ENCODE peak calls at places on chromosomes 7 and 10, in eight cellular contexts. E is foreskin fibroblast; P is AG04450; A is activated CD4-positive, alpha-beta T cell treated with anti-CD3 and anti-CD28 coated beads for 24 hours; F is Kasumi-1; H is activated T-helper 1 cell treated with Interleukin-2 at 50 U/mL for 16 hours; Z is stimulated activated naive CD8-positive, alpha-beta T cell treated with anti-CD3 and anti-CD28 coated beads, Interleukin-15, Interleukin-2, amounts not matched to agents 100 U/mL and 50 U/mL, for 24 hours; W is ELF-1. C is an unnamed sample.

GRCh38 chr7:47967708-47968107 is 11.7 kb downstream of the HUS1 start:
- DNase-seq in F (no peak), A (no peak), Z (no peak), W (no peak), E (no peak), P (no peak), H (no peak), C (no peak)

GRCh38 chr10:119616879-119617580 is 20.3 kb upstream of the TIAL1 start:
- DNase-seq in H (no peak), A (no peak), P (no peak), F (no peak), E (peak; percentile 75), Z (peak; percentile 18), W (no peak), C (no peak)

GRCh38 chr7:66452165-66452564 is 176.5 kb upstream of the KCTD7 start:
- DNase-seq in E (no peak), Z (no peak), H (no peak), F (no peak), W (no peak), A (no peak), P (no peak), C (no peak)

GRCh38 chr10:89466599-89467035 is 52.2 kb downstream of the IFIT5 start:
- DNase-seq in H (no peak), E (peak; percentile 76), W (peak; percentile 18), F (peak; percentile 87), P (no peak), A (no peak), Z (no peak), C (no peak)

GRCh38 chr10:28674782-28675181 is 2.5 kb upstream of the BAMBI start:
- DNase-seq in H (no peak), W (no peak), E (no peak), Z (no peak), F (no peak), A (no peak), P (no peak), C (no peak)

GRCh38 chr10:70317943-70318318 is 34.1 kb upstream of the NPFFR1 start:
- DNase-seq in H (no peak), Z (no peak), F (no peak), P (no peak), E (no peak), W (no peak), A (no peak), C (no peak)

GRCh38 chr7:150737265-150738055 is at the start of gene GIMAP5:
- DNase-seq in E (no peak), A (no peak), F (peak; percentile 9), Z (peak; percentile 63), P (no peak), W (no peak), H (peak; percentile 48), C (peak; percentile 32)

GRCh38 chr10:101217450-101218281 is 11.6 kb downstream of the LBX1 start:
- DNase-seq in H (no peak), W (peak; percentile 86), A (no peak), Z (peak; percentile 42), F (no peak), P (no peak), E (peak; percentile 49), C (no peak)

GRCh38 chr7:46839651-46840050 is 742.3 kb downstream of the TNS3 start:
- DNase-seq in W (no peak), Z (no peak), F (no peak), A (no peak), H (no peak), P (no peak), E (peak; percentile 59), C (no peak)

GRCh38 chr10:14604181-14605142 is 170.2 kb downstream of the FAM107B start:
- DNase-seq in E (peak; percentile 93), Z (peak; percentile 81), W (peak; percentile 48), H (peak; percentile 68), P (no peak), A (peak; percentile 57), F (peak; percentile 80), C (peak; percentile 65)

GRCh38 chr7:100875356-100875751 is 451 bp downstream of the SRRT start:
- DNase-seq in E (peak; percentile 38), H (no peak), F (peak; percentile 17), A (no peak), W (no peak), P (no peak), Z (no peak), C (no peak)

GRCh38 chr10:22623624-22624263 is 90.6 kb downstream of the PIP4K2A start:
- DNase-seq in Z (no peak), A (no peak), P (no peak), H (no peak), E (peak; percentile 18), F (no peak), W (no peak), C (no peak)

GRCh38 chr7:19413444-19413965 is 268.3 kb upstream of the FERD3L start:
- DNase-seq in A (no peak), E (no peak), W (no peak), Z (no peak), F (no peak), H (no peak), P (peak; percentile 81), C (no peak)

GRCh38 chr10:116160271-116160670 is 112.7 kb downstream of the GFRA1 start:
- DNase-seq in W (no peak), A (no peak), P (no peak), Z (no peak), H (no peak), F (no peak), E (no peak), C (no peak)

GRCh38 chr10:46171661-46172060 is 115.1 kb upstream of the ANTXRL start:
- DNase-seq in F (no peak), W (no peak), A (no peak), Z (no peak), E (no peak), P (no peak), H (no peak), C (no peak)

GRCh38 chr7:129872054-129872453 is 80.7 kb downstream of the UBE2H start:
- DNase-seq in F (no peak), Z (no peak), P (no peak), H (no peak), W (no peak), E (no peak), A (no peak), C (no peak)

GRCh38 chr7:51357821-51358220 is 41.2 kb upstream of the COBL start:
- DNase-seq in W (no peak), Z (no peak), P (no peak), E (no peak), A (no peak), H (no peak), F (no peak), C (no peak)

GRCh38 chr7:128274246-128274889 is 33.3 kb downstream of the LEP start:
- DNase-seq in A (no peak), H (no peak), E (no peak), F (no peak), W (no peak), Z (no peak), P (no peak), C (no peak)

GRCh38 chr7:135901585-135902540 is 75.3 kb downstream of the MTPN start:
- DNase-seq in E (no peak), Z (no peak), W (peak; percentile 8), H (no peak), P (no peak), A (no peak), F (no peak), C (no peak)

GRCh38 chr7:151389096-151389767 is 20.6 kb downstream of the WDR86 start:
- DNase-seq in P (no peak), E (no peak), H (no peak), A (no peak), Z (no peak), F (no peak), W (no peak), C (no peak)

GRCh38 chr10:16788125-16788524 is 29.1 kb downstream of the RSU1 start:
- DNase-seq in E (no peak), W (no peak), H (no peak), F (no peak), Z (peak; percentile 14), P (no peak), A (no peak), C (no peak)

GRCh38 chr10:69360485-69361302 is 56.0 kb downstream of the TACR2 start:
- DNase-seq in A (no peak), F (no peak), E (peak; percentile 90), Z (no peak), W (no peak), P (peak; percentile 72), H (no peak), C (no peak)

GRCh38 chr7:134690016-134690415 is 43.4 kb downstream of the BPGM start:
- DNase-seq in P (peak; percentile 53), F (peak; percentile 15), A (no peak), E (peak; percentile 77), W (no peak), H (no peak), Z (no peak), C (no peak)

GRCh38 chr10:34474060-34474376 is 341.1 kb downstream of the PARD3 start:
- DNase-seq in Z (no peak), A (no peak), E (peak; percentile 67), F (no peak), H (no peak), P (peak; percentile 29), W (no peak), C (no peak)

GRCh38 chr10:95475827-95476481 is 85.2 kb downstream of the SORBS1 start:
- DNase-seq in Z (no peak), E (no peak), H (no peak), F (no peak), A (no peak), P (no peak), W (no peak), C (no peak)

GRCh38 chr10:133183646-133184378 is 23.8 kb downstream of the KNDC1 start:
- DNase-seq in Z (no peak), F (no peak), W (no peak), H (no peak), E (no peak), P (no peak), A (no peak), C (no peak)

GRCh38 chr10:112045885-112046284 is 137.7 kb downstream of the GPAM start:
- DNase-seq in W (no peak), A (no peak), Z (no peak), P (no peak), H (no peak), E (no peak), F (no peak), C (no peak)

GRCh38 chr10:23442936-23443335 is 4.1 kb downstream of the OTUD1 start:
- DNase-seq in E (no peak), W (no peak), H (no peak), P (no peak), A (no peak), Z (no peak), F (no peak), C (no peak)

GRCh38 chr7:233456-234035 is 41.2 kb downstream of the FAM20C start:
- DNase-seq in H (no peak), P (no peak), F (no peak), W (no peak), A (no peak), E (peak; percentile 47), Z (no peak), C (no peak)

GRCh38 chr7:33933611-33934281 is 28.4 kb downstream of the BMPER start:
- DNase-seq in A (no peak), E (peak; percentile 97), P (no peak), Z (no peak), W (peak; percentile 81), F (no peak), H (no peak), C (no peak)

GRCh38 chr7:105677395-105677701 is 96.1 kb upstream of the EFCAB10 start:
- DNase-seq in E (no peak), P (no peak), W (peak; percentile 12), Z (no peak), A (no peak), F (no peak), H (no peak), C (no peak)

GRCh38 chr10:45008524-45009161 is 7.9 kb downstream of the ZNF22 start:
- DNase-seq in W (peak; percentile 63), E (peak; percentile 90), H (no peak), F (peak; percentile 98), A (no peak), Z (no peak), P (peak; percentile 61), C (no peak)

GRCh38 chr7:28539289-28539981 is 127.1 kb downstream of the CREB5 start:
- DNase-seq in W (no peak), Z (no peak), E (no peak), P (no peak), H (no peak), F (no peak), A (no peak), C (no peak)

GRCh38 chr10:126088144-126088543 is 191.8 kb downstream of the FANK1 start:
- DNase-seq in H (no peak), Z (no peak), W (peak; percentile 13), F (no peak), A (no peak), P (no peak), E (peak; percentile 65), C (no peak)

C was measured in T follicular helper cell.